ENCODE peak calls at places on chromosomes 3 and 15, in five cellular contexts. One of them, this sample, is unnamed. For H3K27me3, the result is how much of the 10 kb centered on the place peaks cover.

GRCh38 chr3:101117981-101118380 is 124.8 kb upstream of the ABI3BP start:
- DNase-seq in mammary epithelial cell: no peak
- DNase-seq in stomach: no peak
- DNase-seq in effector memory CD4-positive, alpha-beta T cell: no peak
- DNase-seq in GM06990: no peak
- DNase-seq in this sample: no peak

GRCh38 chr3:18510947-18511346 is 85.8 kb upstream of the SATB1 start:
- DNase-seq in mammary epithelial cell: no peak
- DNase-seq in GM06990: no peak
- DNase-seq in effector memory CD4-positive, alpha-beta T cell: no peak
- DNase-seq in stomach: no peak
- DNase-seq in this sample: no peak

GRCh38 chr3:49609314-49609713 is 55.0 kb downstream of the BSN start:
- DNase-seq in mammary epithelial cell: no peak
- DNase-seq in GM06990: no peak
- DNase-seq in stomach: peak
- DNase-seq in effector memory CD4-positive, alpha-beta T cell: no peak
- DNase-seq in this sample: no peak

GRCh38 chr15:36590838-36591237 is 11.4 kb downstream of the CDIN1 start:
- DNase-seq in GM06990: no peak
- DNase-seq in effector memory CD4-positive, alpha-beta T cell: no peak
- DNase-seq in mammary epithelial cell: peak
- DNase-seq in stomach: no peak
- DNase-seq in this sample: no peak

GRCh38 chr15:34789326-34789725 is 6.0 kb downstream of the ACTC1 start:
- DNase-seq in GM06990: no peak
- DNase-seq in mammary epithelial cell: no peak
- DNase-seq in effector memory CD4-positive, alpha-beta T cell: no peak
- DNase-seq in stomach: no peak
- DNase-seq in this sample: no peak

GRCh38 chr3:42419565-42419964 is 9.2 kb upstream of the LYZL4 start:
- DNase-seq in effector memory CD4-positive, alpha-beta T cell: no peak
- DNase-seq in stomach: no peak
- DNase-seq in mammary epithelial cell: no peak
- DNase-seq in GM06990: no peak
- DNase-seq in this sample: no peak

GRCh38 chr3:15610083-15610482 is 8.5 kb downstream of the BTD start:
- DNase-seq in GM06990: no peak
- DNase-seq in mammary epithelial cell: peak
- DNase-seq in effector memory CD4-positive, alpha-beta T cell: no peak
- DNase-seq in stomach: peak
- DNase-seq in this sample: peak

GRCh38 chr3:197015790-197016705 is 13.6 kb downstream of the MELTF start:
- DNase-seq in GM06990: no peak
- DNase-seq in stomach: no peak
- DNase-seq in mammary epithelial cell: no peak
- DNase-seq in effector memory CD4-positive, alpha-beta T cell: no peak
- DNase-seq in this sample: no peak

GRCh38 chr3:71010731-71011455 is 572.6 kb downstream of the FOXP1 start:
- DNase-seq in mammary epithelial cell: peak
- DNase-seq in stomach: no peak
- DNase-seq in effector memory CD4-positive, alpha-beta T cell: peak
- DNase-seq in GM06990: peak
- DNase-seq in this sample: no peak

GRCh38 chr3:134776518-134776917 is 18.5 kb upstream of the EPHB1 start:
- DNase-seq in GM06990: no peak
- DNase-seq in effector memory CD4-positive, alpha-beta T cell: no peak
- DNase-seq in stomach: no peak
- DNase-seq in mammary epithelial cell: no peak
- DNase-seq in this sample: no peak

GRCh38 chr3:188749010-188749617 is 422.7 kb upstream of the TPRG1 start:
- DNase-seq in effector memory CD4-positive, alpha-beta T cell: peak
- DNase-seq in mammary epithelial cell: no peak
- DNase-seq in GM06990: no peak
- DNase-seq in stomach: no peak
- DNase-seq in this sample: peak

GRCh38 chr3:134009345-134010000 is 20.3 kb downstream of the SLCO2A1 start:
- DNase-seq in mammary epithelial cell: peak
- DNase-seq in effector memory CD4-positive, alpha-beta T cell: no peak
- DNase-seq in stomach: no peak
- DNase-seq in GM06990: no peak
- DNase-seq in this sample: no peak

GRCh38 chr3:23442598-23443383 is 239.7 kb downstream of the UBE2E2 start:
- DNase-seq in stomach: no peak
- DNase-seq in GM06990: no peak
- DNase-seq in mammary epithelial cell: peak
- DNase-seq in effector memory CD4-positive, alpha-beta T cell: no peak
- DNase-seq in this sample: peak

GRCh38 chr3:46871222-46871621 is 6.3 kb upstream of the PTH1R start:
- DNase-seq in GM06990: no peak
- DNase-seq in effector memory CD4-positive, alpha-beta T cell: no peak
- DNase-seq in mammary epithelial cell: no peak
- DNase-seq in stomach: no peak
- DNase-seq in this sample: no peak
- H3K27me3 ChIP-seq in GM06990: under half
- H3K27me3 ChIP-seq in effector memory CD4-positive, alpha-beta T cell: under half
- H3K27me3 ChIP-seq in mammary epithelial cell: under half
- H3K27me3 ChIP-seq in stomach: under half
- H3K27me3 ChIP-seq in this sample: under half

GRCh38 chr3:165194477-165195135 is 1.6 kb downstream of the SLITRK3 start:
- DNase-seq in mammary epithelial cell: no peak
- DNase-seq in stomach: no peak
- DNase-seq in effector memory CD4-positive, alpha-beta T cell: no peak
- DNase-seq in GM06990: no peak
- DNase-seq in this sample: no peak

GRCh38 chr3:165191476-165191875 is 4.7 kb downstream of the SLITRK3 start:
- DNase-seq in mammary epithelial cell: no peak
- DNase-seq in effector memory CD4-positive, alpha-beta T cell: no peak
- DNase-seq in GM06990: no peak
- DNase-seq in stomach: no peak
- DNase-seq in this sample: no peak

GRCh38 chr3:165195226-165195625 is 958 bp downstream of the SLITRK3 start:
- DNase-seq in GM06990: no peak
- DNase-seq in mammary epithelial cell: no peak
- DNase-seq in effector memory CD4-positive, alpha-beta T cell: no peak
- DNase-seq in stomach: no peak
- DNase-seq in this sample: no peak

GRCh38 chr3:165192610-165193192 is 3.5 kb downstream of the SLITRK3 start:
- DNase-seq in stomach: no peak
- DNase-seq in mammary epithelial cell: no peak
- DNase-seq in effector memory CD4-positive, alpha-beta T cell: no peak
- DNase-seq in GM06990: no peak
- DNase-seq in this sample: no peak

DNA sequence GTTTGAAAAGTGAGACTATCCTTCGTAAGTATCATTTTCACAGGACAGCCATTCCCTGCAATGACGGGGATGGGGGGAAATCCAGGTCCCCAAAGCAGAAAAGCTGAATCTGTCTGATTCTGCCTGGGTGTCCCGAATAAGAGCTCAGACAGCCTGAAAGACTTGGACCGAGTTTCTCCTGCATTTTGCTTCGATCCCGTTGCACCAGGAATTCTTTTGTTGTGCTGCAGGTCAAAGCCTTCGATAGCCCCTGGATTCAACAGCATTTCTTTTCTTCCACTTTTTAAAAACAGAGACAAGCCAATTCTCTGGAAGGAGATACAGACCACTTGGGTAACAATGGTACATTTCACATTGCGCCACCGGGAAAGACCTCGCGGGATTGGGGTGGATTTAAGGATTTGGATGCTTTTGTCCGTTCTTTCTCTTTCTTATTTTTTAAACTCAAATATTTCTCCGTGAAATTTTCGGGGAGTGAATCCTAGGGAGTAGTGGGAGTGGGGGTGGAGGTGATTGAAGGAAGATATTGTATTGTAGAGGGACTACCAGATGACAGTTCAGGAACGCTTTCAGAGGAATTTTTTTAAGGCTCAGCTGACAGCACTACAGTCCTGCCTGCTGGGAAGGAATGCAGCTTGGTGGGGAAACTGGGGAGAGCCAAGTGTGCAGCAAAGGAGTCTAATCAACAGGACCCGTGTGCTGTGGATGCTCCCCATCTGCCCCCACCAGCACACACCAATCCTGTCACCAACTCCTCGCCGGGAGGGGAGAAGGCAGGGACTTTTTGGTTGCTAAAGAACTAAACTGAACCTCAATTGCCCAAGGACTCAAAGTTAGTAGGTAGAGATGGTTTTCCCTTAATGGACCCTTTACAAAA is 2.6 kb downstream of the SLITRK3 start:
- DNase-seq in stomach: no peak
- DNase-seq in GM06990: no peak
- DNase-seq in effector memory CD4-positive, alpha-beta T cell: no peak
- DNase-seq in mammary epithelial cell: no peak
- DNase-seq in this sample: no peak
- H3K27me3 ChIP-seq in stomach: half or more
- H3K27me3 ChIP-seq in GM06990: under half
- H3K27me3 ChIP-seq in effector memory CD4-positive, alpha-beta T cell: under half
- H3K27me3 ChIP-seq in mammary epithelial cell: under half
- H3K27me3 ChIP-seq in this sample: under half

DNA sequence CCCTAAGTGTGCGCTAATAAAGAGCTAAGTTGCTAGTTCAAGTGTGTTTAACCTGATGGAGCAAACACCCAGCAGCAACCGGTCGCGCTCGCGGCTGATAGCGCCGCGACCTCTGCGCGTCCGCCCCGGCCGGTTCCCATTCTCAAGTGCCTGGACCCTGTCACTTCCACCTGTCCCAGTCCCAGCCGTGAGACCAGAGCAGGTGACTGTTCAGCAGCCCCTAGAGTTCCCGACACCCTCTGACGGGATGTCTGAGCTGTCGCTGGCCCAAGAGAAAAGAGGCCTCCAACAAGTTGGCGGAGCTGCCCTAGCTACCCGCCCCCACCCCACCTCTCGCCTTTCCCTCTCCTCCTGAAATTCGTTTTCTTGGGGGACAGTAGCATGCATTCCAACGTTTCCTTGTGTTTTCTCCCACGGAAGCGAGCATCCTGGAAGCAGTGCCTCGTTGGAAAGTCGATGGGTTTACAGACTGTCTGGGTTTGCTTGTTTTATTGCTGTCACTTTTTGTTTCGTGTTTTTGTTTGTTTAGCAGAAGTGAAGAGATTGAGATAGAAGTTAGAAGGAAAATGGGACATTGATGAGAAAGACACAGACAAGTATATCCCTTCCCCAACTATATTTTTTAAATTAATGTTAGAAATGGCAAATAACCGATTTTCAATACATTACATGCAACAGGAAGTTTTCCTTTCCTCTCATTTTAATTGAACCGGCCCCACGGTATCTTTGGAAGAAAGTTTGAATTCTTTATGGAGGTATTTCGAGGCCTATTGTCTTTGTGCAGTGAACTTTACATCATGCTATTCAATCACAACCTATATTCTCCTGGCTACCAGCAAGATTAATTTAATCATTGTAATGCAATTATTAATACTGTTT is 3.2 kb upstream of the MECOM start:
- DNase-seq in GM06990: no peak
- DNase-seq in effector memory CD4-positive, alpha-beta T cell: no peak
- DNase-seq in stomach: peak
- DNase-seq in mammary epithelial cell: no peak
- DNase-seq in this sample: no peak
- H3K27me3 ChIP-seq in GM06990: under half
- H3K27me3 ChIP-seq in effector memory CD4-positive, alpha-beta T cell: half or more
- H3K27me3 ChIP-seq in stomach: under half
- H3K27me3 ChIP-seq in mammary epithelial cell: half or more
- H3K27me3 ChIP-seq in this sample: half or more

GRCh38 chr15:76065267-76065666 is 5.5 kb downstream of the TMEM266 start:
- DNase-seq in stomach: no peak
- DNase-seq in mammary epithelial cell: no peak
- DNase-seq in GM06990: no peak
- DNase-seq in effector memory CD4-positive, alpha-beta T cell: no peak
- DNase-seq in this sample: peak
- H3K27me3 ChIP-seq in stomach: under half
- H3K27me3 ChIP-seq in mammary epithelial cell: under half
- H3K27me3 ChIP-seq in GM06990: under half
- H3K27me3 ChIP-seq in effector memory CD4-positive, alpha-beta T cell: under half
- H3K27me3 ChIP-seq in this sample: under half

GRCh38 chr15:79310985-79311900 is at the start of gene TMED3:
- DNase-seq in GM06990: peak
- DNase-seq in mammary epithelial cell: peak
- DNase-seq in effector memory CD4-positive, alpha-beta T cell: peak
- DNase-seq in stomach: peak
- DNase-seq in this sample: peak

GRCh38 chr15:79307251-79307650 is 3.7 kb upstream of the TMED3 start:
- DNase-seq in mammary epithelial cell: no peak
- DNase-seq in stomach: no peak
- DNase-seq in GM06990: no peak
- DNase-seq in effector memory CD4-positive, alpha-beta T cell: no peak
- DNase-seq in this sample: no peak

GRCh38 chr15:79311901-79312553 is 1.1 kb downstream of the TMED3 start:
- DNase-seq in effector memory CD4-positive, alpha-beta T cell: no peak
- DNase-seq in stomach: no peak
- DNase-seq in mammary epithelial cell: no peak
- DNase-seq in GM06990: peak
- DNase-seq in this sample: peak

GRCh38 chr15:79308874-79309273 is 2.0 kb upstream of the TMED3 start:
- DNase-seq in mammary epithelial cell: no peak
- DNase-seq in stomach: no peak
- DNase-seq in GM06990: no peak
- DNase-seq in effector memory CD4-positive, alpha-beta T cell: no peak
- DNase-seq in this sample: no peak

DNA sequence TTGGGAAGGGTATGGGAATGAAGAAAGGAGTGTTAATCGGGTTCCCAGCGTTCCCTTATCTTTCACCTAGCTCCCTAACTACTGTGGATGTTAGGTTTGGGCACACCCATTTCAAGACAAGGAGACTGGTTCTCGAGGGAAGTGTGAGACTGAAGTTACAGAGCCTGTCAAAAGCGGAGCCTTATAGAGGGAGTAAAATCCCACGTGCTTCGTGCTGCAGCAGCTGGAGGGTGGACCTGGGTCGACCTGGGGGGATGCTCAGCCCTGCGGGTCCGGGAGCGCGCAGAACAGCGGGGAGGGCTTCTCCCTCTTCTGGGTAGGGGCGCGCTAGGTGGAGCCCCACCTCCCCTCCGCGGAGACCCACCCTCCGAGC is 314 bp upstream of the TMED3 start:
- DNase-seq in effector memory CD4-positive, alpha-beta T cell: no peak
- DNase-seq in mammary epithelial cell: peak
- DNase-seq in stomach: no peak
- DNase-seq in GM06990: no peak
- DNase-seq in this sample: peak
- H3K27me3 ChIP-seq in effector memory CD4-positive, alpha-beta T cell: under half
- H3K27me3 ChIP-seq in mammary epithelial cell: under half
- H3K27me3 ChIP-seq in stomach: under half
- H3K27me3 ChIP-seq in GM06990: under half
- H3K27me3 ChIP-seq in this sample: under half

GRCh38 chr3:117404153-117404552 is 694.6 kb downstream of the TUSC7 start:
- DNase-seq in mammary epithelial cell: no peak
- DNase-seq in stomach: no peak
- DNase-seq in GM06990: no peak
- DNase-seq in effector memory CD4-positive, alpha-beta T cell: no peak
- DNase-seq in this sample: no peak

GRCh38 chr3:117398166-117398954 is 688.8 kb downstream of the TUSC7 start:
- DNase-seq in mammary epithelial cell: no peak
- DNase-seq in effector memory CD4-positive, alpha-beta T cell: no peak
- DNase-seq in stomach: no peak
- DNase-seq in GM06990: no peak
- DNase-seq in this sample: no peak

GRCh38 chr3:117399311-117400068 is 689.9 kb downstream of the TUSC7 start:
- DNase-seq in mammary epithelial cell: no peak
- DNase-seq in GM06990: no peak
- DNase-seq in stomach: no peak
- DNase-seq in effector memory CD4-positive, alpha-beta T cell: no peak
- DNase-seq in this sample: no peak

GRCh38 chr3:117404756-117405155 is 695.2 kb downstream of the TUSC7 start:
- DNase-seq in mammary epithelial cell: no peak
- DNase-seq in stomach: no peak
- DNase-seq in GM06990: no peak
- DNase-seq in effector memory CD4-positive, alpha-beta T cell: no peak
- DNase-seq in this sample: no peak

GRCh38 chr3:117400303-117400702 is 690.7 kb downstream of the TUSC7 start:
- DNase-seq in effector memory CD4-positive, alpha-beta T cell: no peak
- DNase-seq in mammary epithelial cell: no peak
- DNase-seq in stomach: no peak
- DNase-seq in GM06990: no peak
- DNase-seq in this sample: no peak
- H3K27me3 ChIP-seq in effector memory CD4-positive, alpha-beta T cell: under half
- H3K27me3 ChIP-seq in mammary epithelial cell: under half
- H3K27me3 ChIP-seq in stomach: under half
- H3K27me3 ChIP-seq in GM06990: under half
- H3K27me3 ChIP-seq in this sample: under half